ENCODE peak calls at places on chromosome 11, in eight cellular contexts. P is HFFc6; B is stimulated activated CD4-positive, alpha-beta T cell treated with anti-CD3 and anti-CD28 coated beads, Interleukin-1b, Interleukin-23, amount 100 ng/mL, for 24 hours; H is bronchial epithelial cell; S is Caki2; I is ureter; N is caudate nucleus; T is neural progenitor cell. A is an unnamed sample.

GRCh38 chr11:111339758-111340388 is 39.2 kb downstream of the POU2AF1 start:
- DNase-seq in S (no peak), I (no peak), H (no peak), N (no peak), P (no peak), B (no peak), T (no peak), A (no peak)

GRCh38 chr11:75428301-75428724 is 4.7 kb downstream of the KLHL35 start:
- DNase-seq in H (peak), T (peak), I (peak), B (peak), P (no peak), N (peak), S (no peak), A (peak)

GRCh38 chr11:35487532-35488078 is 37.8 kb downstream of the PAMR1 start:
- DNase-seq in T (peak), B (no peak), N (no peak), S (no peak), P (peak), H (peak), I (no peak), A (peak)

GRCh38 chr11:10418259-10418949 is 36.7 kb upstream of the AMPD3 start:
- DNase-seq in T (no peak), I (no peak), B (no peak), S (no peak), H (no peak), N (no peak), P (peak), A (no peak)

GRCh38 chr11:19073454-19074415 is 13.2 kb upstream of the MRGPRX2 start:
- DNase-seq in N (no peak), I (no peak), T (no peak), H (no peak), P (no peak), B (no peak), S (no peak), A (no peak)

GRCh38 chr11:80136991-80137390 is 696.2 kb upstream of the TENM4 start:
- DNase-seq in H (no peak), S (peak), P (no peak), I (no peak), T (no peak), B (no peak), N (no peak), A (no peak)

GRCh38 chr11:128476729-128477128 is 110.6 kb downstream of the ETS1 start:
- DNase-seq in P (no peak), B (no peak), T (no peak), N (no peak), S (no peak), H (peak), I (peak), A (peak)

GRCh38 chr11:85759915-85760314 is 51.0 kb downstream of the SYTL2 start:
- DNase-seq in T (no peak), I (no peak), B (no peak), P (peak), N (no peak), S (peak), H (peak), A (peak)

GRCh38 chr11:134508219-134508990 is 96.4 kb upstream of the B3GAT1 start:
- DNase-seq in I (peak), T (no peak), N (no peak), S (no peak), H (no peak), P (no peak), B (no peak), A (no peak)

GRCh38 chr11:120181446-120181992 is 29.3 kb upstream of the OAF start:
- DNase-seq in H (no peak), S (no peak), I (no peak), B (no peak), T (no peak), N (no peak), P (no peak), A (no peak)

GRCh38 chr11:132911186-132911585 is 621.1 kb downstream of the OPCML start:
- DNase-seq in I (no peak), S (peak), T (no peak), B (no peak), P (no peak), N (no peak), H (peak), A (peak)

GRCh38 chr11:30535818-30536217 is 50.3 kb downstream of the MPPED2 start:
- DNase-seq in N (no peak), B (no peak), S (no peak), T (no peak), I (no peak), P (no peak), H (no peak), A (peak)

GRCh38 chr11:95515379-95515778 is 274.2 kb downstream of the FAM76B start:
- DNase-seq in T (no peak), N (no peak), S (no peak), B (no peak), H (peak), I (no peak), P (no peak), A (no peak)

A was measured in left kidney.